ENCODE peak calls at places on chromosomes 2 and 18, in five cellular contexts. Z, Y, I, C and K are unnamed samples.

GRCh38 chr2:3483227-3483985 is 35.9 kb downstream of the ADI1 start:
- DNase-seq in Z (no peak), Y (no peak), I (no peak), C (peak; percentile 83), K (peak; percentile 49)

GRCh38 chr18:36402765-36403396 is 105.4 kb downstream of the FHOD3 start:
- DNase-seq in Z (no peak), Y (no peak), I (no peak), C (peak; percentile 73), K (no peak)

GRCh38 chr2:163667064-163667887 is 68.5 kb downstream of the FIGN start:
- DNase-seq in Z (no peak), Y (peak; percentile 36), I (peak; percentile 40), C (no peak), K (no peak)

GRCh38 chr18:79519751-79520472 is 124.2 kb downstream of the NFATC1 start:
- DNase-seq in Z (no peak), Y (peak; percentile 26), I (no peak), C (no peak), K (no peak)

GRCh38 chr18:24208270-24209035 is 69.6 kb downstream of the CABYR start:
- DNase-seq in Z (no peak), Y (no peak), I (no peak), C (no peak), K (no peak)

GRCh38 chr2:28164280-28164801 is 228.3 kb upstream of the FOSL2 start:
- DNase-seq in Z (no peak), Y (peak; percentile 51), I (no peak), C (peak; percentile 41), K (no peak)

GRCh38 chr18:12271376-12272235 is 17.4 kb downstream of the CIDEA start:
- DNase-seq in Z (peak; percentile 80), Y (peak; percentile 89), I (peak; percentile 78), C (peak; percentile 70), K (peak; percentile 79)

GRCh38 chr2:65220432-65221131 is 7.0 kb upstream of the ACTR2 start:
- DNase-seq in Z (no peak), Y (peak; percentile 61), I (no peak), C (no peak), K (no peak)

GRCh38 chr2:102514061-102514785 is 41.2 kb downstream of the SLC9A4 start:
- DNase-seq in Z (no peak), Y (peak; percentile 92), I (peak; percentile 71), C (no peak), K (no peak)

DNA sequence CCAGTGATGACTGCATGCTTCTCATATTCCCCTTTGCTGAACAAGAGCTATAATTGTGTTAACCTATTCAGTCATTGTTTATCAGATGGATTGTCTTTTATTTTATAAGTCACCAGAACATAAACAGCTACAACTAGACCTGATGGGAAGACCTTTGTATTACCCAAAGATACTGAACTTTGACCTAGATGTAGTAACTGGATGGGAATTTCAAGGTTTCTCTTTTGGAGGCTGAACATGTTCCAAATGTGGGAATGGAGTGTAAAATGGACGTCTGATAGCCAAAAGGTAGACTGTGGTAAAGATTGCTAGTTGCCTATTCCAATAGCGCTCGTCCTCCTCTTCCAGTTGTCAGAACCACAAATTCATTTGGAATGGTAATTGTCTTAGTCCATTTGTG is 56.4 kb upstream of the ST3GAL5 start:
- DNase-seq in Z (no peak), Y (no peak), I (no peak), C (no peak), K (no peak)
- H3K9me3 ChIP-seq in Z (no peaks in the 10 kb centered on the region), Y (peaks cover 21% of the 10 kb centered on the region), I (peaks cover 62% of the 10 kb centered on the region), C (peaks cover 37% of the 10 kb centered on the region), K (no peaks in the 10 kb centered on the region)

DNA sequence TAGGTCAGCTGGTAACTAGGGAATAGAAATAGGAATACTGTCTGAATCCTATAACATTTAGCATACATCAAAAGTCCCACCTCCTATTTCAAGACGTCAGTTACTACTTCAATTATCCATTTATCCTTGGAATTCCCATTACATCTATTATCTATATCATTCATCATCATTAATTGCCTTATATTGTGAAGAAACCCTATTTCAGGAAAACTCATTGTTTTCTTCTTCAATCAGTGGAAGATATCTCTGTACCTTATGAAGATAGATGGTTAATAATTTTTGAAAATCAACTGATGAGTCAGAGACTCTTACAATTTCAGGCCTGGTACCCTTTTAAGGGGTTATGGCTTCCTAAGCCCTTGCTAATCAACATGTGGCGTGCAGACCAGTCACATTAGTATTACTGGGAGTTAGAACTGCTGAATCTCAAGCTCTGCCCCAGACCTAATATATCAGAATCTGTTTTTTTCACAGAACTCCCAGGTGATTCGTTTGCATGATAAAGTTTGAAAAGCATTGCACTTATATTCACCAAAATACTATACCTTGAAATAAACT is 69.3 kb upstream of the PGAP1 start:
- DNase-seq in Z (no peak), Y (no peak), I (no peak), C (no peak), K (no peak)
- H3K9me3 ChIP-seq in Z (no peaks in the 10 kb centered on the region), Y (no peaks in the 10 kb centered on the region), I (no peaks in the 10 kb centered on the region), C (no peaks in the 10 kb centered on the region), K (no peaks in the 10 kb centered on the region)

GRCh38 chr2:30784682-30785081 is 22.6 kb downstream of the CAPN13 start:
- DNase-seq in Z (no peak), Y (no peak), I (no peak), C (no peak), K (no peak)

GRCh38 chr2:30782124-30782523 is 25.1 kb downstream of the CAPN13 start:
- DNase-seq in Z (no peak), Y (no peak), I (no peak), C (no peak), K (no peak)

GRCh38 chr2:30789670-30790210 is 17.5 kb downstream of the CAPN13 start:
- DNase-seq in Z (no peak), Y (no peak), I (no peak), C (no peak), K (no peak)

GRCh38 chr2:30790879-30791278 is 16.4 kb downstream of the CAPN13 start:
- DNase-seq in Z (no peak), Y (no peak), I (no peak), C (no peak), K (no peak)

GRCh38 chr2:30786923-30787685 is 20.1 kb downstream of the CAPN13 start:
- DNase-seq in Z (no peak), Y (no peak), I (no peak), C (no peak), K (no peak)
- H3K9me3 ChIP-seq in Z (no peaks in the 10 kb centered on the region), Y (no peaks in the 10 kb centered on the region), I (no peaks in the 10 kb centered on the region), C (no peaks in the 10 kb centered on the region), K (no peaks in the 10 kb centered on the region)

DNA sequence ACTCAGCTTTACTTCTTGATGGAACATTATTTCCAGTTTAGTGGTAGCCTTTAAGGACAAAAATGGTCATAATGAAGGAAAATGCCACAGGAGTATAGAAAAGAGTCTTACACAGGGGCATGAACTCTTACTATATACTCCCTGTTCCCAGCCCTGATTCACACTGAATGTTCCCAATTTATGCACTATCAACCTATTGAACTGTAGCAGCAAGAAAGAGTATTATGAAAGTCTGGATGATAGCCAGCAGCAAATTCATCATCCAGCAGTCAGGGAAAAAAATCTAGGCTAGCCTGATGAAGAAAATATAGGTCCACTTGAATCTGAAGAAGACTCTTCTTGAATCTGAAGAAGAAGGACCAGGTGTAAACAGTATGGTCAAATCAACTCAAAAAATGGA is 1170.2 kb upstream of the CHAC2 start:
- DNase-seq in Z (no peak), Y (peak; percentile 44), I (no peak), C (no peak), K (no peak)
- H3K9me3 ChIP-seq in Z (no peaks in the 10 kb centered on the region), Y (no peaks in the 10 kb centered on the region), I (no peaks in the 10 kb centered on the region), C (peaks cover under 1% of the 10 kb centered on the region), K (no peaks in the 10 kb centered on the region)

DNA sequence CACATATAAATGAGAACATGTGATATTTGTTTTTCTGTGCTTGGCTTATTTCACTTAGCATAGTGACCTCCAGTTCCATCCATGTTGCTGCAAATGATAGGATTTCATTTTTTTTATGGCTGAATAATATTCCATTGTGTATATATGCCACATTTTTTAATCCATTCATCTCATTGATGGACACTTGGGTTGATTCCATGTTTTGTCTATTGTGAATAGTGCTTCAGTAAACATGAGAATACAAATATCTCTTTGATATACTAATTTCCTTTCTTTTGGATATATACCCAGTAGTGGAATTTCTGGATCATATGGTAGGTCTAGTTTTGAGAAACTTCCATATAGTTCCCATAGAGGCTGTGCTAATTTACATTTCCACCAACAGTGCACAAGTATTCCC is 3.7 kb upstream of the NEMP2 start:
- DNase-seq in Z (no peak), Y (no peak), I (no peak), C (no peak), K (no peak)
- H3K9me3 ChIP-seq in Z (no peaks in the 10 kb centered on the region), Y (peaks cover 39% of the 10 kb centered on the region), I (peaks cover 34% of the 10 kb centered on the region), C (peaks cover 60% of the 10 kb centered on the region), K (peaks cover 21% of the 10 kb centered on the region)

DNA sequence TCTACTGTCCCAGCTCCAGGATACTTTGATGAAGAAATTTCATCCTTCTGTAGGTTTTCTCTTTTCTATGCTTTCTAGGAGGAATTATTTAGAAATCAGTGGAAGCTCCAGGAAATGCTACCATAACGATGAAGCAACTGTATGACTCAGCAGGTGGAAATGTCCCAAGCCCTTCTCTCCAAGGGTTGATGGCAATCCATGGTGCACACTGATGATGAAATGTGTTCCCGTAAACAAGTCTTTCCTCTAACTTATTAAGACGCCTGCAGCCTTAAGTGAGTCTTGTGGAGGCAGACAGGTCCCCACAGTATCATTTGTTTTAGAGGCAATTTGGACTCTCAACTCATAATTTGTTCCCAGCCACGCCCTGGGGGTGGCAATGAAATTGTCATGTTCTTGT is 777.6 kb upstream of the SOX11 start:
- DNase-seq in Z (no peak), Y (no peak), I (peak; percentile 7), C (no peak), K (no peak)
- H3K9me3 ChIP-seq in Z (no peaks in the 10 kb centered on the region), Y (no peaks in the 10 kb centered on the region), I (peaks cover 6% of the 10 kb centered on the region), C (no peaks in the 10 kb centered on the region), K (no peaks in the 10 kb centered on the region)

DNA sequence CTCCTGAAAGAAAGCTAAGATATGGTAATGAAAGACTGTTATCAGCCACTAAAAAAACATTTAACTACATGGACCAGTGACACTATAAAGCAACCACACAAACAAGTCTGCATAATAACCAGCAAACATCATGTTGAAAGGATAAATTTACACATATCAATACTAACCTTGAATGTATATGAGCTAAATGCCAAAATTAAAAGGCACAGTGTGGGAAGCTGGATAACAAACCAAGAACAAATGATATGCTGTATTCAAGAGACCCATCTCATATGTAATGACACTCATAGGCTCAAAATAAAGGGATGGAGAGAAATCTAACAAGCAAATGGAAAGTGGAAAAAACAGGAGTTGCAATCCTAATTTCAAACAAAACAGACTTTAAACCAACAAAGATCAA is 213.1 kb upstream of the CDH2 start:
- DNase-seq in Z (no peak), Y (no peak), I (no peak), C (no peak), K (no peak)
- H3K9me3 ChIP-seq in Z (no peaks in the 10 kb centered on the region), Y (peaks cover 28% of the 10 kb centered on the region), I (no peaks in the 10 kb centered on the region), C (peaks cover 50% of the 10 kb centered on the region), K (no peaks in the 10 kb centered on the region)